ENCODE peak calls at places on chromosomes 11 and 22, in nine cellular contexts. One of them, this sample, is unnamed.

GRCh38 chr11:85663080-85663729 is 1.7 kb downstream of the CREBZF start:
- DNase-seq in aorta: no peak
- DNase-seq in fibroblast of mammary gland: no peak
- DNase-seq in CD8-positive, alpha-beta T cell: peak; percentile 14
- DNase-seq in tibial nerve: no peak
- DNase-seq in caudate nucleus: no peak
- DNase-seq in glutamatergic neuron: no peak
- DNase-seq in effector CD4-positive, alpha-beta T cell: no peak
- DNase-seq in left kidney: peak; percentile 48
- DNase-seq in this sample: peak; percentile 35

GRCh38 chr22:42217752-42218280 is 52.6 kb downstream of the TCF20 start:
- DNase-seq in aorta: no peak
- DNase-seq in fibroblast of mammary gland: peak; percentile 5
- DNase-seq in CD8-positive, alpha-beta T cell: no peak
- DNase-seq in tibial nerve: no peak
- DNase-seq in caudate nucleus: no peak
- DNase-seq in glutamatergic neuron: no peak
- DNase-seq in effector CD4-positive, alpha-beta T cell: no peak
- DNase-seq in left kidney: no peak
- DNase-seq in this sample: no peak

GRCh38 chr11:27722117-27722844 is 22.0 kb upstream of the BDNF start:
- DNase-seq in aorta: peak; percentile 75
- DNase-seq in fibroblast of mammary gland: peak; percentile 19
- DNase-seq in CD8-positive, alpha-beta T cell: no peak
- DNase-seq in tibial nerve: no peak
- DNase-seq in caudate nucleus: no peak
- DNase-seq in glutamatergic neuron: peak; percentile 47
- DNase-seq in effector CD4-positive, alpha-beta T cell: no peak
- DNase-seq in left kidney: peak; percentile 60
- DNase-seq in this sample: peak; percentile 70

GRCh38 chr11:75161506-75161905 is 10.6 kb downstream of the SLCO2B1 start:
- DNase-seq in aorta: no peak
- DNase-seq in fibroblast of mammary gland: no peak
- DNase-seq in CD8-positive, alpha-beta T cell: no peak
- DNase-seq in tibial nerve: no peak
- DNase-seq in caudate nucleus: no peak
- DNase-seq in glutamatergic neuron: no peak
- DNase-seq in effector CD4-positive, alpha-beta T cell: no peak
- DNase-seq in left kidney: peak; percentile 44
- DNase-seq in this sample: no peak

GRCh38 chr11:111923351-111923788 is 4.7 kb downstream of the C11orf52 start:
- DNase-seq in aorta: peak; percentile 84
- DNase-seq in fibroblast of mammary gland: peak; percentile 51
- DNase-seq in CD8-positive, alpha-beta T cell: no peak
- DNase-seq in tibial nerve: peak; percentile 33
- DNase-seq in caudate nucleus: no peak
- DNase-seq in glutamatergic neuron: no peak
- DNase-seq in effector CD4-positive, alpha-beta T cell: no peak
- DNase-seq in left kidney: no peak
- DNase-seq in this sample: no peak

GRCh38 chr11:116984186-116984585 is 114.0 kb downstream of the SIK3 start:
- DNase-seq in aorta: no peak
- DNase-seq in fibroblast of mammary gland: peak; percentile 84
- DNase-seq in CD8-positive, alpha-beta T cell: no peak
- DNase-seq in tibial nerve: no peak
- DNase-seq in caudate nucleus: no peak
- DNase-seq in glutamatergic neuron: no peak
- DNase-seq in effector CD4-positive, alpha-beta T cell: no peak
- DNase-seq in left kidney: no peak
- DNase-seq in this sample: no peak

GRCh38 chr11:111221208-111221607 is 24.3 kb upstream of the POU2AF2 start:
- DNase-seq in aorta: no peak
- DNase-seq in fibroblast of mammary gland: no peak
- DNase-seq in CD8-positive, alpha-beta T cell: no peak
- DNase-seq in tibial nerve: no peak
- DNase-seq in caudate nucleus: no peak
- DNase-seq in glutamatergic neuron: no peak
- DNase-seq in effector CD4-positive, alpha-beta T cell: no peak
- DNase-seq in left kidney: no peak
- DNase-seq in this sample: no peak

GRCh38 chr11:35330156-35330889 is 89.0 kb downstream of the SLC1A2 start:
- DNase-seq in aorta: no peak
- DNase-seq in fibroblast of mammary gland: no peak
- DNase-seq in CD8-positive, alpha-beta T cell: no peak
- DNase-seq in tibial nerve: no peak
- DNase-seq in caudate nucleus: no peak
- DNase-seq in glutamatergic neuron: no peak
- DNase-seq in effector CD4-positive, alpha-beta T cell: no peak
- DNase-seq in left kidney: no peak
- DNase-seq in this sample: no peak

GRCh38 chr11:77147668-77148321 is 19.7 kb downstream of the MYO7A start:
- DNase-seq in aorta: no peak
- DNase-seq in fibroblast of mammary gland: no peak
- DNase-seq in CD8-positive, alpha-beta T cell: peak; percentile 46
- DNase-seq in tibial nerve: no peak
- DNase-seq in caudate nucleus: no peak
- DNase-seq in glutamatergic neuron: peak; percentile 47
- DNase-seq in effector CD4-positive, alpha-beta T cell: no peak
- DNase-seq in left kidney: peak; percentile 61
- DNase-seq in this sample: peak; percentile 79

GRCh38 chr11:10026514-10026913 is 267.5 kb downstream of the SBF2 start:
- DNase-seq in aorta: no peak
- DNase-seq in fibroblast of mammary gland: peak; percentile 52
- DNase-seq in CD8-positive, alpha-beta T cell: no peak
- DNase-seq in tibial nerve: no peak
- DNase-seq in caudate nucleus: no peak
- DNase-seq in glutamatergic neuron: no peak
- DNase-seq in effector CD4-positive, alpha-beta T cell: no peak
- DNase-seq in left kidney: no peak
- DNase-seq in this sample: no peak

GRCh38 chr11:99198215-99198614 is 177.5 kb downstream of the CNTN5 start:
- DNase-seq in aorta: no peak
- DNase-seq in fibroblast of mammary gland: no peak
- DNase-seq in CD8-positive, alpha-beta T cell: no peak
- DNase-seq in tibial nerve: no peak
- DNase-seq in caudate nucleus: no peak
- DNase-seq in glutamatergic neuron: no peak
- DNase-seq in effector CD4-positive, alpha-beta T cell: no peak
- DNase-seq in left kidney: no peak
- DNase-seq in this sample: no peak

GRCh38 chr22:36753916-36754315 is 22.0 kb downstream of the IFT27 start:
- DNase-seq in aorta: no peak
- DNase-seq in fibroblast of mammary gland: no peak
- DNase-seq in CD8-positive, alpha-beta T cell: no peak
- DNase-seq in tibial nerve: no peak
- DNase-seq in caudate nucleus: no peak
- DNase-seq in glutamatergic neuron: no peak
- DNase-seq in effector CD4-positive, alpha-beta T cell: no peak
- DNase-seq in left kidney: no peak
- DNase-seq in this sample: no peak

GRCh38 chr22:19962246-19962908 is 20.8 kb upstream of the TXNRD2 start:
- DNase-seq in aorta: peak; percentile 91
- DNase-seq in fibroblast of mammary gland: peak; percentile 74
- DNase-seq in CD8-positive, alpha-beta T cell: peak; percentile 63
- DNase-seq in tibial nerve: no peak
- DNase-seq in caudate nucleus: peak; percentile 84
- DNase-seq in glutamatergic neuron: peak; percentile 80
- DNase-seq in effector CD4-positive, alpha-beta T cell: peak; percentile 37
- DNase-seq in left kidney: peak; percentile 91
- DNase-seq in this sample: peak; percentile 66

GRCh38 chr11:16596231-16596630 is 142.2 kb upstream of the C11orf58 start:
- DNase-seq in aorta: no peak
- DNase-seq in fibroblast of mammary gland: no peak
- DNase-seq in CD8-positive, alpha-beta T cell: no peak
- DNase-seq in tibial nerve: no peak
- DNase-seq in caudate nucleus: no peak
- DNase-seq in glutamatergic neuron: no peak
- DNase-seq in effector CD4-positive, alpha-beta T cell: no peak
- DNase-seq in left kidney: no peak
- DNase-seq in this sample: no peak

GRCh38 chr11:31798057-31799035 is 12.8 kb downstream of the PAX6 start:
- DNase-seq in aorta: peak; percentile 71
- DNase-seq in fibroblast of mammary gland: no peak
- DNase-seq in CD8-positive, alpha-beta T cell: no peak
- DNase-seq in tibial nerve: peak; percentile 3
- DNase-seq in caudate nucleus: no peak
- DNase-seq in glutamatergic neuron: peak; percentile 79
- DNase-seq in effector CD4-positive, alpha-beta T cell: no peak
- DNase-seq in left kidney: peak; percentile 78
- DNase-seq in this sample: no peak

GRCh38 chr22:24763872-24764485 is 10.5 kb downstream of the PIWIL3 start:
- DNase-seq in aorta: no peak
- DNase-seq in fibroblast of mammary gland: no peak
- DNase-seq in CD8-positive, alpha-beta T cell: no peak
- DNase-seq in tibial nerve: no peak
- DNase-seq in caudate nucleus: no peak
- DNase-seq in glutamatergic neuron: no peak
- DNase-seq in effector CD4-positive, alpha-beta T cell: no peak
- DNase-seq in left kidney: no peak
- DNase-seq in this sample: no peak

GRCh38 chr22:47012589-47013365 is 250.3 kb downstream of the TBC1D22A start:
- DNase-seq in aorta: peak; percentile 51
- DNase-seq in fibroblast of mammary gland: no peak
- DNase-seq in CD8-positive, alpha-beta T cell: no peak
- DNase-seq in tibial nerve: no peak
- DNase-seq in caudate nucleus: no peak
- DNase-seq in glutamatergic neuron: no peak
- DNase-seq in effector CD4-positive, alpha-beta T cell: no peak
- DNase-seq in left kidney: no peak
- DNase-seq in this sample: no peak

GRCh38 chr11:92322225-92322624 is 97.6 kb downstream of the FAT3 start:
- DNase-seq in aorta: no peak
- DNase-seq in fibroblast of mammary gland: peak; percentile 47
- DNase-seq in CD8-positive, alpha-beta T cell: no peak
- DNase-seq in tibial nerve: no peak
- DNase-seq in caudate nucleus: no peak
- DNase-seq in glutamatergic neuron: no peak
- DNase-seq in effector CD4-positive, alpha-beta T cell: no peak
- DNase-seq in left kidney: no peak
- DNase-seq in this sample: no peak

GRCh38 chr11:70097783-70098182 is 19.7 kb downstream of the ANO1 start:
- DNase-seq in aorta: no peak
- DNase-seq in fibroblast of mammary gland: no peak
- DNase-seq in CD8-positive, alpha-beta T cell: no peak
- DNase-seq in tibial nerve: no peak
- DNase-seq in caudate nucleus: no peak
- DNase-seq in glutamatergic neuron: no peak
- DNase-seq in effector CD4-positive, alpha-beta T cell: no peak
- DNase-seq in left kidney: no peak
- DNase-seq in this sample: no peak

GRCh38 chr11:120501976-120502755 is 9.4 kb upstream of the GRIK4 start:
- DNase-seq in aorta: no peak
- DNase-seq in fibroblast of mammary gland: no peak
- DNase-seq in CD8-positive, alpha-beta T cell: no peak
- DNase-seq in tibial nerve: no peak
- DNase-seq in caudate nucleus: no peak
- DNase-seq in glutamatergic neuron: no peak
- DNase-seq in effector CD4-positive, alpha-beta T cell: no peak
- DNase-seq in left kidney: no peak
- DNase-seq in this sample: no peak

GRCh38 chr11:131745405-131745804 is 375.0 kb downstream of the NTM start:
- DNase-seq in aorta: no peak
- DNase-seq in fibroblast of mammary gland: peak; percentile 89
- DNase-seq in CD8-positive, alpha-beta T cell: no peak
- DNase-seq in tibial nerve: no peak
- DNase-seq in caudate nucleus: no peak
- DNase-seq in glutamatergic neuron: no peak
- DNase-seq in effector CD4-positive, alpha-beta T cell: no peak
- DNase-seq in left kidney: no peak
- DNase-seq in this sample: no peak

GRCh38 chr11:117859061-117859460 is 17.4 kb downstream of the FXYD6 start:
- DNase-seq in aorta: no peak
- DNase-seq in fibroblast of mammary gland: no peak
- DNase-seq in CD8-positive, alpha-beta T cell: no peak
- DNase-seq in tibial nerve: no peak
- DNase-seq in caudate nucleus: no peak
- DNase-seq in glutamatergic neuron: no peak
- DNase-seq in effector CD4-positive, alpha-beta T cell: no peak
- DNase-seq in left kidney: no peak
- DNase-seq in this sample: no peak

GRCh38 chr22:28123989-28124766 is 205.1 kb upstream of the PITPNB start:
- DNase-seq in aorta: no peak
- DNase-seq in fibroblast of mammary gland: no peak
- DNase-seq in CD8-positive, alpha-beta T cell: no peak
- DNase-seq in tibial nerve: no peak
- DNase-seq in caudate nucleus: no peak
- DNase-seq in glutamatergic neuron: no peak
- DNase-seq in effector CD4-positive, alpha-beta T cell: no peak
- DNase-seq in left kidney: no peak
- DNase-seq in this sample: no peak

GRCh38 chr11:9861860-9862725 is 198.2 kb downstream of the SWAP70 start:
- DNase-seq in aorta: no peak
- DNase-seq in fibroblast of mammary gland: peak; percentile 83
- DNase-seq in CD8-positive, alpha-beta T cell: peak; percentile 32
- DNase-seq in tibial nerve: peak; percentile 58
- DNase-seq in caudate nucleus: peak; percentile 5
- DNase-seq in glutamatergic neuron: peak; percentile 58
- DNase-seq in effector CD4-positive, alpha-beta T cell: peak; percentile 21
- DNase-seq in left kidney: peak; percentile 81
- DNase-seq in this sample: peak; percentile 15

GRCh38 chr22:20962491-20962945 is 4.5 kb upstream of the AIFM3 start:
- DNase-seq in aorta: no peak
- DNase-seq in fibroblast of mammary gland: no peak
- DNase-seq in CD8-positive, alpha-beta T cell: no peak
- DNase-seq in tibial nerve: no peak
- DNase-seq in caudate nucleus: no peak
- DNase-seq in glutamatergic neuron: peak; percentile 8
- DNase-seq in effector CD4-positive, alpha-beta T cell: no peak
- DNase-seq in left kidney: no peak
- DNase-seq in this sample: no peak

This sample was measured in retina.